ENCODE peak calls at places on chromosome 14, in four cellular contexts. J is Ammon's horn; L is naive thymus-derived CD8-positive, alpha-beta T cell; G is A549. P is an unnamed sample.

GRCh38 chr14:90054803-90055202 is 7.0 kb upstream of the KCNK13 start:
- DNase-seq in J (peak), L (no peak), G (no peak), P (no peak)

GRCh38 chr14:74763803-74764531 is 851 bp downstream of the YLPM1 start:
- DNase-seq in J (no peak), L (no peak), G (no peak), P (no peak)

GRCh38 chr14:62289471-62289870 is 527.3 kb downstream of the SNAPC1 start:
- DNase-seq in J (no peak), L (no peak), G (no peak), P (no peak)

GRCh38 chr14:66078031-66078430 is 408.1 kb upstream of the CCDC196 start:
- DNase-seq in J (no peak), L (no peak), G (no peak), P (no peak)

GRCh38 chr14:103517626-103518415 is 4.8 kb downstream of the CKB start:
- DNase-seq in J (no peak), L (peak), G (no peak), P (no peak)

GRCh38 chr14:50008562-50009355 is 107.6 kb downstream of the VCPKMT start:
- DNase-seq in J (no peak), L (no peak), G (peak), P (no peak)

GRCh38 chr14:91515979-91516378 is 5.9 kb upstream of the PPP4R3A start:
- DNase-seq in J (no peak), L (no peak), G (no peak), P (no peak)

GRCh38 chr14:83196235-83196634 is 1662.6 kb upstream of the SEL1L start:
- DNase-seq in J (no peak), L (no peak), G (no peak), P (no peak)

GRCh38 chr14:70186826-70187483 is 1.8 kb downstream of the SLC8A3 start:
- DNase-seq in J (no peak), L (no peak), G (no peak), P (no peak)

GRCh38 chr14:52025952-52026510 is 36.7 kb downstream of the RTRAF start:
- DNase-seq in J (peak), L (no peak), G (no peak), P (no peak)

GRCh38 chr14:60090864-60091519 is 731 bp upstream of the PCNX4 start:
- DNase-seq in J (peak), L (peak), G (peak), P (no peak)

GRCh38 chr14:49612251-49612650 is 8.2 kb downstream of the RPL36AL start:
- DNase-seq in J (no peak), L (no peak), G (no peak), P (no peak)

GRCh38 chr14:103008768-103009342 is 48.5 kb downstream of the CDC42BPB start:
- DNase-seq in J (no peak), L (no peak), G (no peak), P (no peak)

P was measured in NCI-H1417 treated with DMSO at 0.1 percent for 48 hours.